ENCODE peak calls at places on chromosome 21, in eight cellular contexts. One of them, this sample, is unnamed.

GRCh38 chr21:31248598-31248997 is 95.5 kb downstream of the TIAM1 start:
- DNase-seq in HT-29: no peak
- DNase-seq in brain microvascular endothelial cell: peak
- DNase-seq in NCI-H1092: no peak
- DNase-seq in CD4-positive, alpha-beta memory T cell: no peak
- DNase-seq in ACHN: no peak
- DNase-seq in GM12878: no peak
- DNase-seq in hypothalamus: no peak
- DNase-seq in this sample: no peak

GRCh38 chr21:36630485-36631206 is 68.3 kb upstream of the SIM2 start:
- DNase-seq in HT-29: peak
- DNase-seq in brain microvascular endothelial cell: peak
- DNase-seq in NCI-H1092: peak
- DNase-seq in CD4-positive, alpha-beta memory T cell: peak
- DNase-seq in ACHN: peak
- DNase-seq in GM12878: no peak
- DNase-seq in hypothalamus: no peak
- DNase-seq in this sample: peak

GRCh38 chr21:46119565-46120271 is 21.8 kb downstream of the COL6A2 start:
- DNase-seq in HT-29: no peak
- DNase-seq in brain microvascular endothelial cell: no peak
- DNase-seq in NCI-H1092: no peak
- DNase-seq in CD4-positive, alpha-beta memory T cell: no peak
- DNase-seq in ACHN: no peak
- DNase-seq in GM12878: no peak
- DNase-seq in hypothalamus: no peak
- DNase-seq in this sample: no peak

GRCh38 chr21:32674731-32675130 is 53.1 kb downstream of the SYNJ1 start:
- DNase-seq in HT-29: no peak
- DNase-seq in brain microvascular endothelial cell: no peak
- DNase-seq in NCI-H1092: no peak
- DNase-seq in CD4-positive, alpha-beta memory T cell: no peak
- DNase-seq in ACHN: no peak
- DNase-seq in GM12878: no peak
- DNase-seq in hypothalamus: no peak
- DNase-seq in this sample: no peak

GRCh38 chr21:43995521-43996105 is 16.5 kb upstream of the TRAPPC10 start:
- DNase-seq in HT-29: no peak
- DNase-seq in brain microvascular endothelial cell: no peak
- DNase-seq in NCI-H1092: no peak
- DNase-seq in CD4-positive, alpha-beta memory T cell: no peak
- DNase-seq in ACHN: no peak
- DNase-seq in GM12878: no peak
- DNase-seq in hypothalamus: no peak
- DNase-seq in this sample: no peak

GRCh38 chr21:37452222-37452621 is 85.6 kb downstream of the DYRK1A start:
- DNase-seq in HT-29: no peak
- DNase-seq in brain microvascular endothelial cell: peak
- DNase-seq in NCI-H1092: no peak
- DNase-seq in CD4-positive, alpha-beta memory T cell: no peak
- DNase-seq in ACHN: peak
- DNase-seq in GM12878: no peak
- DNase-seq in hypothalamus: no peak
- DNase-seq in this sample: no peak

GRCh38 chr21:45169682-45170081 is 95.3 kb downstream of the ADARB1 start:
- DNase-seq in HT-29: no peak
- DNase-seq in brain microvascular endothelial cell: no peak
- DNase-seq in NCI-H1092: no peak
- DNase-seq in CD4-positive, alpha-beta memory T cell: no peak
- DNase-seq in ACHN: no peak
- DNase-seq in GM12878: no peak
- DNase-seq in hypothalamus: no peak
- DNase-seq in this sample: no peak

GRCh38 chr21:29416268-29416667 is 117.5 kb downstream of the BACH1 start:
- DNase-seq in HT-29: no peak
- DNase-seq in brain microvascular endothelial cell: no peak
- DNase-seq in NCI-H1092: no peak
- DNase-seq in CD4-positive, alpha-beta memory T cell: no peak
- DNase-seq in ACHN: no peak
- DNase-seq in GM12878: no peak
- DNase-seq in hypothalamus: no peak
- DNase-seq in this sample: no peak

GRCh38 chr21:18832950-18833349 is 429.4 kb upstream of the TMPRSS15 start:
- DNase-seq in HT-29: no peak
- DNase-seq in brain microvascular endothelial cell: peak
- DNase-seq in NCI-H1092: no peak
- DNase-seq in CD4-positive, alpha-beta memory T cell: no peak
- DNase-seq in ACHN: no peak
- DNase-seq in GM12878: no peak
- DNase-seq in hypothalamus: no peak
- DNase-seq in this sample: no peak

GRCh38 chr21:46218906-46219590 is 9.5 kb downstream of the LSS start:
- DNase-seq in HT-29: no peak
- DNase-seq in brain microvascular endothelial cell: no peak
- DNase-seq in NCI-H1092: no peak
- DNase-seq in CD4-positive, alpha-beta memory T cell: no peak
- DNase-seq in ACHN: no peak
- DNase-seq in GM12878: no peak
- DNase-seq in hypothalamus: no peak
- DNase-seq in this sample: no peak

GRCh38 chr21:44892095-44892494 is 18.6 kb upstream of the PTTG1IP start:
- DNase-seq in HT-29: no peak
- DNase-seq in brain microvascular endothelial cell: no peak
- DNase-seq in NCI-H1092: no peak
- DNase-seq in CD4-positive, alpha-beta memory T cell: no peak
- DNase-seq in ACHN: no peak
- DNase-seq in GM12878: no peak
- DNase-seq in hypothalamus: no peak
- DNase-seq in this sample: no peak

GRCh38 chr21:36104306-36105300 is 30.3 kb upstream of the CBR3 start:
- DNase-seq in HT-29: peak
- DNase-seq in brain microvascular endothelial cell: peak
- DNase-seq in NCI-H1092: no peak
- DNase-seq in CD4-positive, alpha-beta memory T cell: peak
- DNase-seq in ACHN: peak
- DNase-seq in GM12878: no peak
- DNase-seq in hypothalamus: peak
- DNase-seq in this sample: no peak

GRCh38 chr21:44914176-44914874 is 6.4 kb downstream of the ITGB2 start:
- DNase-seq in HT-29: no peak
- DNase-seq in brain microvascular endothelial cell: no peak
- DNase-seq in NCI-H1092: no peak
- DNase-seq in CD4-positive, alpha-beta memory T cell: peak
- DNase-seq in ACHN: no peak
- DNase-seq in GM12878: no peak
- DNase-seq in hypothalamus: no peak
- DNase-seq in this sample: peak

GRCh38 chr21:30329203-30329868 is 8.2 kb downstream of the KRTAP27-1 start:
- DNase-seq in HT-29: no peak
- DNase-seq in brain microvascular endothelial cell: peak
- DNase-seq in NCI-H1092: no peak
- DNase-seq in CD4-positive, alpha-beta memory T cell: no peak
- DNase-seq in ACHN: no peak
- DNase-seq in GM12878: no peak
- DNase-seq in hypothalamus: no peak
- DNase-seq in this sample: no peak

GRCh38 chr21:33931799-33932390 is 16.3 kb upstream of the ATP5PO start:
- DNase-seq in HT-29: no peak
- DNase-seq in brain microvascular endothelial cell: no peak
- DNase-seq in NCI-H1092: no peak
- DNase-seq in CD4-positive, alpha-beta memory T cell: no peak
- DNase-seq in ACHN: no peak
- DNase-seq in GM12878: no peak
- DNase-seq in hypothalamus: no peak
- DNase-seq in this sample: no peak

GRCh38 chr21:38306833-38307232 is 50.0 kb downstream of the KCNJ15 start:
- DNase-seq in HT-29: no peak
- DNase-seq in brain microvascular endothelial cell: peak
- DNase-seq in NCI-H1092: no peak
- DNase-seq in CD4-positive, alpha-beta memory T cell: no peak
- DNase-seq in ACHN: no peak
- DNase-seq in GM12878: no peak
- DNase-seq in hypothalamus: no peak
- DNase-seq in this sample: no peak